ENCODE peak calls at places on chromosomes 12 and 14, in eight cellular contexts. R, Y, Q, N, U, F, D and M are unnamed samples.

GRCh38 chr12:69982081-69982480 is 157.1 kb downstream of the MYRFL start:
- DNase-seq in R (no peak), Y (no peak), Q (no peak), N (no peak), U (no peak), F (no peak), D (no peak), M (no peak)

GRCh38 chr14:21454843-21455550 is 926 bp downstream of the CHD8 start:
- DNase-seq in R (no peak), Y (no peak), Q (no peak), N (no peak), U (no peak), F (no peak), D (no peak), M (no peak)

GRCh38 chr12:26845984-26846383 is 13.0 kb upstream of the ITPR2 start:
- DNase-seq in R (no peak), Y (peak), Q (no peak), N (no peak), U (no peak), F (no peak), D (no peak), M (no peak)

GRCh38 chr14:20760950-20761349 is 7.3 kb upstream of the EDDM3B start:
- DNase-seq in R (no peak), Y (no peak), Q (no peak), N (no peak), U (no peak), F (no peak), D (no peak), M (no peak)

GRCh38 chr12:6977653-6978052 is 6.9 kb downstream of the EMG1 start:
- DNase-seq in R (no peak), Y (no peak), Q (no peak), N (no peak), U (no peak), F (no peak), D (no peak), M (no peak)

GRCh38 chr12:104877107-104877705 is 80.9 kb downstream of the SLC41A2 start:
- DNase-seq in R (peak), Y (no peak), Q (peak), N (peak), U (peak), F (no peak), D (peak), M (peak)

GRCh38 chr14:30214456-30215090 is 286.9 kb upstream of the PRKD1 start:
- DNase-seq in R (no peak), Y (peak), Q (no peak), N (peak), U (no peak), F (no peak), D (peak), M (peak)

GRCh38 chr14:103576371-103577024 is 13.7 kb downstream of the COA8 start:
- DNase-seq in R (no peak), Y (peak), Q (peak), N (peak), U (no peak), F (peak), D (peak), M (no peak)

GRCh38 chr14:91374287-91374880 is 43.2 kb downstream of the CCDC88C start:
- DNase-seq in R (no peak), Y (no peak), Q (no peak), N (no peak), U (no peak), F (no peak), D (no peak), M (no peak)

GRCh38 chr14:80491131-80491530 is 279.8 kb upstream of the DIO2 start:
- DNase-seq in R (no peak), Y (no peak), Q (peak), N (no peak), U (no peak), F (peak), D (peak), M (no peak)

GRCh38 chr14:67833403-67833802 is 13.8 kb downstream of the RAD51B start:
- DNase-seq in R (no peak), Y (no peak), Q (no peak), N (no peak), U (no peak), F (no peak), D (no peak), M (no peak)

GRCh38 chr14:99189201-99189801 is 82.7 kb downstream of the BCL11B start:
- DNase-seq in R (peak), Y (no peak), Q (no peak), N (no peak), U (peak), F (no peak), D (no peak), M (no peak)

GRCh38 chr14:69692542-69693053 is 74.3 kb upstream of the SRSF5 start:
- DNase-seq in R (no peak), Y (no peak), Q (no peak), N (no peak), U (no peak), F (no peak), D (no peak), M (no peak)

GRCh38 chr14:42110167-42110566 is 503.5 kb downstream of the LRFN5 start:
- DNase-seq in R (no peak), Y (no peak), Q (no peak), N (no peak), U (no peak), F (no peak), D (no peak), M (no peak)

GRCh38 chr14:97930191-97930590 is 1133.0 kb downstream of the VRK1 start:
- DNase-seq in R (no peak), Y (no peak), Q (no peak), N (no peak), U (no peak), F (no peak), D (no peak), M (no peak)

GRCh38 chr12:102964872-102965271 is 7.4 kb downstream of the ASCL1 start:
- DNase-seq in R (no peak), Y (no peak), Q (no peak), N (no peak), U (no peak), F (no peak), D (no peak), M (peak)

GRCh38 chr12:7068240-7068993 is 7.9 kb downstream of the C1S start:
- DNase-seq in R (no peak), Y (no peak), Q (peak), N (no peak), U (no peak), F (peak), D (no peak), M (no peak)

GRCh38 chr14:54652188-54652889 is 85.4 kb downstream of the SAMD4A start:
- DNase-seq in R (no peak), Y (peak), Q (peak), N (no peak), U (no peak), F (peak), D (peak), M (no peak)